ENCODE peak calls at places on chromosome 1, in ten cellular contexts. D is ovary; Z is CD8-positive, alpha-beta T cell; W is A549; M is uterus; J is cardiac muscle cell; U is heart right ventricle; X is mesendoderm; Q is tibial artery; C is lower lobe of right lung. P is an unnamed sample. For H3K4me1, the result is how much of the 10 kb centered on the place peaks cover.

GRCh38 chr1:43990271-43991199 is 864 bp upstream of the CCDC24 start:
- DNase-seq in D (no peak), Z (no peak), W (no peak), M (no peak), J (no peak), U (no peak), X (no peak), Q (no peak), C (no peak), P (no peak)

GRCh38 chr1:78155121-78155520 is 109.4 kb downstream of the GIPC2 start:
- DNase-seq in D (no peak), Z (no peak), W (no peak), M (no peak), J (no peak), U (no peak), X (peak), Q (no peak), C (no peak), P (no peak)

GRCh38 chr1:185567006-185567405 is 167.2 kb upstream of the HMCN1 start:
- DNase-seq in D (no peak), Z (no peak), W (peak), M (no peak), J (peak), U (no peak), X (no peak), Q (no peak), C (no peak), P (peak)

GRCh38 chr1:63323866-63324778 is 1.8 kb downstream of the FOXD3 start:
- DNase-seq in D (no peak), Z (no peak), W (no peak), M (no peak), J (no peak), U (no peak), X (no peak), Q (no peak), C (no peak), P (no peak)

GRCh38 chr1:78690516-78690915 is 40.9 kb downstream of the IFI44 start:
- DNase-seq in D (no peak), Z (no peak), W (no peak), M (no peak), J (no peak), U (no peak), X (no peak), Q (no peak), C (no peak), P (no peak)

GRCh38 chr1:112973788-112974187 is 17.8 kb upstream of the SLC16A1 start:
- DNase-seq in D (no peak), Z (no peak), W (no peak), M (no peak), J (no peak), U (no peak), X (no peak), Q (no peak), C (no peak), P (no peak)

GRCh38 chr1:20730690-20731056 is 1.8 kb downstream of the SH2D5 start:
- DNase-seq in D (no peak), Z (no peak), W (no peak), M (no peak), J (no peak), U (no peak), X (no peak), Q (no peak), C (no peak), P (no peak)

GRCh38 chr1:109630881-109631512 is 11.4 kb downstream of the AMPD2 start:
- DNase-seq in D (no peak), Z (peak), W (no peak), M (peak), J (no peak), U (no peak), X (no peak), Q (no peak), C (no peak), P (no peak)

GRCh38 chr1:45924736-45925135 is 121.3 kb downstream of the MAST2 start:
- DNase-seq in D (no peak), Z (no peak), W (no peak), M (no peak), J (peak), U (no peak), X (peak), Q (no peak), C (no peak), P (no peak)

GRCh38 chr1:162612606-162613400 is 19.5 kb upstream of the DDR2 start:
- DNase-seq in D (no peak), Z (no peak), W (no peak), M (peak), J (peak), U (peak), X (no peak), Q (peak), C (no peak), P (no peak)

GRCh38 chr1:181656491-181656890 is 173.2 kb downstream of the CACNA1E start:
- DNase-seq in D (no peak), Z (no peak), W (no peak), M (no peak), J (no peak), U (no peak), X (no peak), Q (no peak), C (no peak), P (no peak)

GRCh38 chr1:159843459-159843858 is 16.8 kb downstream of the SLAMF8 start:
- DNase-seq in D (no peak), Z (no peak), W (no peak), M (no peak), J (no peak), U (no peak), X (no peak), Q (no peak), C (no peak), P (no peak)

GRCh38 chr1:167491586-167492408 is 26.5 kb downstream of the CD247 start:
- DNase-seq in D (no peak), Z (no peak), W (no peak), M (no peak), J (no peak), U (no peak), X (peak), Q (no peak), C (no peak), P (no peak)

GRCh38 chr1:206012086-206012859 is 9.1 kb upstream of the RAB7B start:
- DNase-seq in D (no peak), Z (peak), W (no peak), M (no peak), J (no peak), U (peak), X (no peak), Q (peak), C (peak), P (no peak)

GRCh38 chr1:248828845-248829244 is 3.1 kb upstream of the SH3BP5L start:
- DNase-seq in D (no peak), Z (no peak), W (peak), M (no peak), J (peak), U (no peak), X (no peak), Q (no peak), C (no peak), P (no peak)

GRCh38 chr1:6026095-6026809 is 19.4 kb upstream of the KCNAB2 start:
- DNase-seq in D (no peak), Z (peak), W (peak), M (peak), J (peak), U (peak), X (peak), Q (peak), C (peak), P (no peak)

GRCh38 chr1:147619741-147620140 is 50.6 kb downstream of the ACP6 start:
- DNase-seq in D (no peak), Z (no peak), W (no peak), M (no peak), J (no peak), U (no peak), X (no peak), Q (no peak), C (no peak), P (no peak)

GRCh38 chr1:6359568-6360496 is 33.7 kb downstream of the ACOT7 start:
- DNase-seq in D (peak), Z (peak), W (no peak), M (peak), J (peak), U (peak), X (peak), Q (peak), C (peak), P (peak)

GRCh38 chr1:154747841-154748766 is 122.0 kb downstream of the KCNN3 start:
- DNase-seq in D (no peak), Z (peak), W (no peak), M (no peak), J (peak), U (peak), X (no peak), Q (no peak), C (no peak), P (no peak)

GRCh38 chr1:109805486-109806180 is 41.9 kb upstream of the EPS8L3 start:
- DNase-seq in D (no peak), Z (no peak), W (no peak), M (no peak), J (no peak), U (no peak), X (peak), Q (no peak), C (peak), P (peak)

GRCh38 chr1:17184161-17184665 is 20.7 kb upstream of the PADI1 start:
- DNase-seq in D (no peak), Z (no peak), W (no peak), M (no peak), J (no peak), U (no peak), X (no peak), Q (no peak), C (no peak), P (no peak)

GRCh38 chr1:53593758-53594380 is 134.7 kb downstream of the DMRTB1 start:
- DNase-seq in D (no peak), Z (no peak), W (no peak), M (no peak), J (peak), U (no peak), X (peak), Q (no peak), C (peak), P (no peak)

GRCh38 chr1:234605983-234606730 is 3.8 kb downstream of the IRF2BP2 start:
- DNase-seq in D (no peak), Z (no peak), W (no peak), M (no peak), J (peak), U (peak), X (no peak), Q (no peak), C (peak), P (peak)

GRCh38 chr1:30617161-30617560 is 106.2 kb downstream of the MATN1 start:
- DNase-seq in D (no peak), Z (no peak), W (no peak), M (peak), J (no peak), U (no peak), X (peak), Q (no peak), C (no peak), P (no peak)

GRCh38 chr1:73472810-73473209 is 725.2 kb downstream of the LRRIQ3 start:
- DNase-seq in D (no peak), Z (no peak), W (no peak), M (no peak), J (no peak), U (no peak), X (peak), Q (no peak), C (no peak), P (no peak)

GRCh38 chr1:155892801-155893200 is 18.3 kb downstream of the RIT1 start:
- DNase-seq in D (no peak), Z (no peak), W (peak), M (no peak), J (peak), U (no peak), X (no peak), Q (no peak), C (no peak), P (peak)

GRCh38 chr1:15953294-15953771 is 22.6 kb downstream of the ZBTB17 start:
- DNase-seq in D (no peak), Z (no peak), W (no peak), M (no peak), J (peak), U (no peak), X (no peak), Q (no peak), C (no peak), P (no peak)

GRCh38 chr1:231187556-231187955 is 25.7 kb downstream of the TRIM67 start:
- DNase-seq in D (no peak), Z (no peak), W (no peak), M (no peak), J (no peak), U (no peak), X (peak), Q (no peak), C (no peak), P (no peak)

GRCh38 chr1:180502361-180503273 is at the start of gene ACBD6:
- DNase-seq in D (peak), Z (peak), W (peak), M (peak), J (peak), U (peak), X (peak), Q (peak), C (peak), P (peak)

GRCh38 chr1:32890516-32891240 is 4.4 kb downstream of the HPCA start:
- DNase-seq in D (no peak), Z (no peak), W (no peak), M (no peak), J (no peak), U (no peak), X (no peak), Q (no peak), C (no peak), P (no peak)

GRCh38 chr1:9849691-9850441 is 26.1 kb upstream of the CLSTN1 start:
- DNase-seq in D (no peak), Z (no peak), W (no peak), M (no peak), J (no peak), U (no peak), X (peak), Q (no peak), C (no peak), P (no peak)

GRCh38 chr1:100671604-100672003 is 47.9 kb upstream of the VCAM1 start:
- DNase-seq in D (no peak), Z (no peak), W (no peak), M (no peak), J (peak), U (no peak), X (no peak), Q (no peak), C (no peak), P (peak)

GRCh38 chr1:221634606-221635005 is 107.3 kb downstream of the DUSP10 start:
- DNase-seq in D (no peak), Z (no peak), W (no peak), M (no peak), J (no peak), U (no peak), X (no peak), Q (no peak), C (no peak), P (no peak)

GRCh38 chr1:86714561-86715244 is 10.3 kb downstream of the SH3GLB1 start:
- DNase-seq in D (no peak), Z (no peak), W (no peak), M (no peak), J (no peak), U (no peak), X (no peak), Q (no peak), C (no peak), P (no peak)

GRCh38 chr1:23772049-23772853 is 6.0 kb upstream of the PITHD1 start:
- DNase-seq in D (peak), Z (peak), W (peak), M (peak), J (peak), U (peak), X (peak), Q (peak), C (peak), P (peak)

GRCh38 chr1:230123280-230124186 is 56.5 kb downstream of the GALNT2 start:
- DNase-seq in D (no peak), Z (no peak), W (no peak), M (no peak), J (no peak), U (no peak), X (no peak), Q (no peak), C (no peak), P (no peak)

GRCh38 chr1:18931731-18932130 is 24.7 kb downstream of the IFFO2 start:
- DNase-seq in D (no peak), Z (no peak), W (no peak), M (no peak), J (no peak), U (no peak), X (no peak), Q (no peak), C (no peak), P (no peak)
- H3K4me1 ChIP-seq in D (under half), Z (half or more), W (half or more), M (under half), J (under half), U (under half), X (under half), Q (half or more), C (half or more), P (under half)

GRCh38 chr1:38028105-38028591 is 15.6 kb downstream of the UTP11 start:
- DNase-seq in D (no peak), Z (no peak), W (no peak), M (no peak), J (no peak), U (no peak), X (peak), Q (no peak), C (no peak), P (no peak)
- H3K27ac ChIP-seq in D (no peak), Z (no peak), W (no peak), M (no peak), J (no peak), U (no peak), X (no peak), Q (no peak), C (no peak), P (no peak)

GRCh38 chr1:150763631-150764223 is 1.9 kb downstream of the CTSS start:
- DNase-seq in D (no peak), Z (no peak), W (no peak), M (no peak), J (no peak), U (no peak), X (no peak), Q (no peak), C (no peak), P (no peak)
- H3K4me1 ChIP-seq in D (under half), Z (under half), W (under half), M (under half), J (under half), U (under half), X (under half), Q (under half), C (under half), P (under half)

DNA sequence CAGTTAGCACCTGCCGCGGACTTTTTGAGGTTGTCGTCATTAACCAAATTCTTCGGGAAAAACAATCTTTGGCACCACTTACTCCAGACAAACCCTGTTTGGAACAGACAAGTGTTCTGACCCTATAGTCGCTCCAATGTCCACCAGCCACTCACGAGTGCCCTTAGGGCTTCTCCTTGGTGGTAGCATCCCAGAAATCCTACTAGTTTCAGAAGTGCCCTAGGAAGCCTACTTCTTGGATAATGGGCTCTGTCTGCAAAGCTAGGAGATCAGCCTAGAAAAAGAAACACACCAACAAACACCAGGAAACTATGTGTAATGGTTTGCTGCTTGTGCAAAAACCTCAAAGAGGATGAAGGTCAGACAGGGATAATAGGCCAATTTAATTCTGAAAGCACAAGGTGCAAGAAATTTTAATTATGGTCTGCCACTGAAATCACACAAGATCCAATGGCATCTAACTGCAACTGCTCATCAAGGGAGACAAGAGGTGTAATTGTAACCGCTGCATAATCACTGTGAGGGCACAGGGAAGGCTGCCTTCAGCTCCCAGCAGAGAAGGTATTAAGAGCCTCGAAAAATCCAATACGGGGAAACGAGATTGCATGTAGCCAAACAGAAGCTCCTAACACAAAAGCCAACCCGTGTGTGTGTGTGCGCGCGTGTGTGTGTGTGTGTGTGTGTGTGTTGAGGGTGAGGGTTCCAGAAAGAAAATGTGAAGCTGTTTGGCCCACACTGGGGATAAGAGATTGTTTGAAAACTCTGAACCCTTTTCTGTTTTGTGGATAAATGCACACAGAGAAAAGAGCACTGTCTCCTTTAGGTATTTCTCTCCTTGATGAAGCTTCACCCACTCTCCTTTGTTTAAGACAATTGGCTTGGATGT is 2.2 kb downstream of the WLS start:
- DNase-seq in D (no peak), Z (no peak), W (no peak), M (no peak), J (peak), U (no peak), X (peak), Q (no peak), C (no peak), P (no peak)
- H3K27ac ChIP-seq in D (peak), Z (no peak), W (no peak), M (peak), J (peak), U (peak), X (no peak), Q (peak), C (peak), P (no peak)

P was measured in SJSA1.